ENCODE peak calls at places on chromosomes 13 and 19, in eight cellular contexts. H is H1; L is AG04450; R is retinal pigment epithelial cell; C is astrocyte; P is uterus; Q is cardiac muscle cell; W is CD8-positive, alpha-beta T cell. B is an unnamed sample.

GRCh38 chr19:11736696-11737095 is 2.0 kb downstream of the ZNF823 start:
- DNase-seq in W (no peak), L (no peak), P (peak; percentile 19), H (no peak), R (no peak), C (no peak), Q (peak; percentile 46), B (no peak)

GRCh38 chr19:5339470-5339949 is 1.1 kb downstream of the PTPRS start:
- DNase-seq in Q (no peak), W (no peak), R (no peak), C (no peak), P (no peak), H (no peak), L (no peak), B (no peak)

GRCh38 chr13:40878321-40878720 is 88.9 kb downstream of the SLC25A15 start:
- DNase-seq in H (no peak), L (no peak), W (no peak), C (peak; percentile 19), Q (no peak), R (no peak), P (no peak), B (no peak)

GRCh38 chr19:49422407-49423277 is 599 bp downstream of the PTH2 start:
- DNase-seq in Q (peak; percentile 46), P (no peak), H (peak; percentile 93), C (no peak), L (no peak), W (no peak), R (no peak), B (no peak)

GRCh38 chr19:16654151-16654550 is 5.8 kb downstream of the SMIM7 start:
- DNase-seq in H (no peak), P (no peak), Q (peak; percentile 6), W (no peak), R (no peak), L (no peak), C (no peak), B (no peak)

GRCh38 chr13:90868321-90868920 is 479.1 kb upstream of the MIR17HG start:
- DNase-seq in R (no peak), P (no peak), C (peak; percentile 10), H (no peak), W (no peak), Q (peak; percentile 42), L (no peak), B (no peak)

GRCh38 chr13:110121312-110122083 is 185.5 kb downstream of the COL4A1 start:
- DNase-seq in H (peak; percentile 7), R (no peak), C (no peak), P (no peak), L (no peak), Q (no peak), W (no peak), B (no peak)

GRCh38 chr19:35805518-35806102 is 7.0 kb downstream of the PRODH2 start:
- DNase-seq in Q (no peak), P (no peak), C (no peak), H (no peak), R (no peak), W (no peak), L (no peak), B (no peak)

GRCh38 chr13:38494445-38494844 is 144.8 kb downstream of the UFM1 start:
- DNase-seq in R (no peak), C (no peak), W (no peak), H (no peak), L (no peak), P (no peak), Q (no peak), B (no peak)

GRCh38 chr19:31350693-31351211 is 1.5 kb upstream of the TSHZ3 start:
- DNase-seq in P (peak; percentile 48), Q (peak; percentile 66), H (peak; percentile 79), R (no peak), W (no peak), C (peak; percentile 31), L (no peak), B (no peak)

GRCh38 chr19:31518626-31519025 is 169.4 kb upstream of the TSHZ3 start:
- DNase-seq in Q (no peak), C (no peak), R (no peak), H (peak; percentile 38), P (no peak), L (no peak), W (no peak), B (no peak)

GRCh38 chr13:29165840-29166239 is 345.7 kb downstream of the MTUS2 start:
- DNase-seq in W (no peak), C (no peak), Q (no peak), R (no peak), H (no peak), P (no peak), L (no peak), B (no peak)

GRCh38 chr19:54431255-54431838 is 16.1 kb downstream of the TTYH1 start:
- DNase-seq in R (no peak), H (no peak), L (no peak), W (no peak), Q (peak; percentile 70), C (peak; percentile 31), P (no peak), B (no peak)
- TF ChIP-seq CTCF in R (no peak), H (no peak), L (no peak), W (no peak), Q (no peak), C (no peak), P (no peak), B (no peak)

GRCh38 chr19:14473915-14474578 is 1.1 kb downstream of the PTGER1 start:
- DNase-seq in P (no peak), L (no peak), H (peak; percentile 47), R (no peak), C (no peak), W (no peak), Q (peak; percentile 38), B (no peak)

GRCh38 chr19:14471436-14472187 is 3.5 kb downstream of the PTGER1 start:
- DNase-seq in Q (no peak), L (no peak), H (no peak), P (no peak), W (no peak), R (no peak), C (no peak), B (no peak)

GRCh38 chr19:14473073-14473790 is 1.9 kb downstream of the PTGER1 start:
- DNase-seq in H (peak; percentile 68), Q (peak; percentile 39), C (no peak), P (no peak), W (no peak), L (no peak), R (no peak), B (no peak)

GRCh38 chr19:14470031-14470876 is 4.9 kb downstream of the PTGER1 start:
- DNase-seq in Q (no peak), C (no peak), P (no peak), L (no peak), H (no peak), W (no peak), R (no peak), B (no peak)

DNA sequence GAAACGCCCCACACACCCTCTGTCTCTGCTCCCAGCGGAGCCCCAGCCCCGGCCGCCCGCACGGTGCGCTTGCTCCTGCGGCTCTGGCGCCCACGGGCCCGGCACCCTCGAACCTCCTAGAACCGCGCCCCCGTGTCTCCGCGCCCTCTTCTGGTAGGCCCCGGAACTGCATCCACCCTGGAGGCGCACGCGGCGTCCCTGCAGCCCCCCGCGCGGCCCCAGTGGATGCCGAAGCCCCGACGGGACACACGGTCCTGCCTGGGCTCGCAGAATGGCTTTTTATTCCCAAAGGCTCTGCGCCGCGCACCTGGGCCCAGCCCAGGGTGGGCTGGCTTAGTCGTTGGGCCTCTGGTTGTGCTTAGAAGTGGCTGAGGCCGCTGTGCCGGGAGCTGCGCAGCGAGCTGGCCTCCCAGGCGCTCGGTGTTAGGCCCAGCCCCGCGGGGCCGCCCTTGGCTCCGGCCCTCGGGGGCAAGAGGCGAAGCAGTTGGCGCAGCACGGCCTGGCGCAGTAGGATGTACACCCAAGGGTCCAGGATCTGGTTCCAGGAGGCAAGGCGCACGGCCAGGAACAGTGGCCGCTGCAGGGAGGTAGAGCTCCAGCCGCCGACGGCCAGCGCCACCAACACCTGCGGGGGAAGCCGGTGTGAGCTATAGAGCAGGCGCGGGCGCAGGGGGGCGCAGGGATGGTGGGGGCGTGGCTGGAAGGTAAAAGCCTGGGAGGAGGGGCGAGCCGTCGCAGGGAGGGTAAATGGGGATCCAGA is 2.8 kb downstream of the PTGER1 start:
- DNase-seq in R (no peak), W (peak; percentile 85), Q (peak; percentile 68), H (peak; percentile 98), C (no peak), L (no peak), P (peak; percentile 70), B (no peak)
- H3K4me3 ChIP-seq in R (no peak overlapping the region), W (peak overlapping the region; percentile 40), Q (peak overlapping the region; percentile 14), H (peak overlapping the region; percentile 43), C (no peak overlapping the region), L (no peak overlapping the region), P (no peak overlapping the region), B (peak overlapping the region; percentile 14)

DNA sequence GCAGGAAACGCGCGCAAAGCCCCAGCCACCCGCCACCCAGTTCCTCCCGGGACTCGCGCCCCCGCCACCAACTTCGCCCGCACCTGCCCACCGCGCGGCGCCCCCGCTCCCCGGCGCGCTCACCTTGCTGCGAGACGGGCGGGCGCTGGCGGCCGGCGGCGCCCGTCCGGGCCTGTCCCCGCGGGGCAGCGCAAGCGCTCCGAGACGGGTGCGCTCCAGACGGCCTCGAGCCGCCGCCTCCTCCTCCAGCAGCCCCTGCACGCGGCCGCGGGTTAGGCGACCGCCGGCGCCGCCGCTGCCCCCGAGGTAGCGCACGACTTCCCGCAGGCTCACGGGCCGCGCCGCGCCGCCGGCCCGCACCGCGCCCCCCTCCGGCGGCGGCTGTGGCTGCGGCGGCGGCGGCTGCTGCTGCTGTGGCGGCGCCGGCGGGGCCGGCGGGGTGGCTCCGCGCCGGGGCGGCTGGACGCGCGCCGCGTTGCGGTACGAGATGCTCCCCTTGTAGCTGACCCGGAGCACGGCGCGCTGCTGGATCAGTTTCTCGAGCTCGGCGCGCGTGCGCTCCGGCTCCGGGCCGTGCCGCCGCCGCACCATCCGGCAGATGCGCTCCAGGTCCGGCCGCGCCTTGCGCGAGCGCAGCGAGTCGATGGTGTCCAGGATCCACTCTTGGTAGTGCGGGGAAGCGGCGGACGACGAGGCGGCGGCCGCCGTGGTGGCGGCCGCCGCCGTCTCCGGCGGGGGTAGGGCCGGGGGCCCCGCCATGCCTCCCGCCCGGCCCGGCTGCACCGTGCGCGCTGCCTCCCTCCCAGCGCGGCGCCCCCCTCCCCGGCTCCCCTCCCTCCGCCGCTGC is 666 bp downstream of the SAMD1 start:
- DNase-seq in L (no peak), Q (peak; percentile 75), H (peak; percentile 62), C (peak; percentile 71), P (no peak), W (peak; percentile 18), R (no peak), B (no peak)
- TF ChIP-seq CTCF in L (no peak), Q (no peak), H (no peak), C (no peak), P (peak; percentile 38), W (no peak), R (no peak), B (no peak)

DNA sequence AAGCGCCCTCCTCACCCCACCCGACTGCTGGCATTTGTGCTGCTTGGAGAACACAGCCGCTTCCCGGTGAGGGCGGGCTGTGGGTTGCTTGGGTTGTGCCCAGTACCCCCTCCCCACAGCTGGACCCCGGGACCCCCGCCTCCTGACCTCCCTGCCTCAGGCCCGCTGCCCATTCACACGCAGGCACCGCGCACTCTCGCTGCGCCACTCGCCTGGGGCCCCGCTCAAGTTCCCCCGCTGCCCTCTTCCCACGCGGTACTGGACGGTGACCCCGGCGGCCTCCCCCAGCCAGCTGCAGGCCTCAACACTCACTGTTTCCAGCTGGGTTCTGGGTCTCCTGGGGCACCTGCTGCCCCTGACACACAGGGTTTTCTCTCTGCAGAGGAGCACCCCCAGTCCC is 16.4 kb downstream of the PLEKHJ1 start:
- DNase-seq in W (no peak), R (no peak), L (no peak), P (no peak), H (no peak), Q (no peak), C (no peak), B (no peak)
- H3K4me3 ChIP-seq in W (no peak overlapping the region), R (no peak overlapping the region), L (no peak overlapping the region), P (no peak overlapping the region), H (no peak overlapping the region), Q (no peak overlapping the region), C (no peak overlapping the region), B (no peak overlapping the region)